ENCODE peak calls at places on chromosomes 11 and 22, in nine cellular contexts. One of them, this sample, is unnamed.

GRCh38 chr22:24021304-24021703 is 10.2 kb downstream of the CABIN1 start:
- DNase-seq in left ventricle myocardium inferior: no peak
- DNase-seq in neural crest cell: no peak
- DNase-seq in anterior cingulate cortex: no peak
- DNase-seq in A172: no peak
- DNase-seq in GM13977: no peak
- DNase-seq in SK-N-SH: no peak
- DNase-seq in EL: no peak
- DNase-seq in hepatocyte: no peak
- DNase-seq in this sample: no peak

GRCh38 chr11:20668844-20669832 is at the start of gene NELL1:
- DNase-seq in left ventricle myocardium inferior: no peak
- DNase-seq in neural crest cell: peak; percentile 14
- DNase-seq in anterior cingulate cortex: no peak
- DNase-seq in A172: no peak
- DNase-seq in GM13977: peak; percentile 36
- DNase-seq in SK-N-SH: peak; percentile 79
- DNase-seq in EL: no peak
- DNase-seq in hepatocyte: peak; percentile 42
- DNase-seq in this sample: no peak

GRCh38 chr11:77179048-77179447 is 51.0 kb downstream of the MYO7A start:
- DNase-seq in left ventricle myocardium inferior: no peak
- DNase-seq in neural crest cell: no peak
- DNase-seq in anterior cingulate cortex: no peak
- DNase-seq in A172: no peak
- DNase-seq in GM13977: no peak
- DNase-seq in SK-N-SH: no peak
- DNase-seq in EL: no peak
- DNase-seq in hepatocyte: no peak
- DNase-seq in this sample: no peak

GRCh38 chr11:4523666-4524065 is 21.3 kb upstream of the OR52M1 start:
- DNase-seq in left ventricle myocardium inferior: no peak
- DNase-seq in neural crest cell: no peak
- DNase-seq in anterior cingulate cortex: no peak
- DNase-seq in A172: no peak
- DNase-seq in GM13977: no peak
- DNase-seq in SK-N-SH: no peak
- DNase-seq in EL: no peak
- DNase-seq in hepatocyte: no peak
- DNase-seq in this sample: no peak

GRCh38 chr11:75734491-75735180 is 17.0 kb downstream of the MOGAT2 start:
- DNase-seq in left ventricle myocardium inferior: no peak
- DNase-seq in neural crest cell: no peak
- DNase-seq in anterior cingulate cortex: no peak
- DNase-seq in A172: no peak
- DNase-seq in GM13977: no peak
- DNase-seq in SK-N-SH: no peak
- DNase-seq in EL: no peak
- DNase-seq in hepatocyte: peak; percentile 81
- DNase-seq in this sample: no peak

GRCh38 chr11:2581931-2582435 is 117.8 kb downstream of the KCNQ1OT1 start:
- DNase-seq in left ventricle myocardium inferior: peak; percentile 6
- DNase-seq in neural crest cell: no peak
- DNase-seq in anterior cingulate cortex: no peak
- DNase-seq in A172: no peak
- DNase-seq in GM13977: no peak
- DNase-seq in SK-N-SH: peak; percentile 49
- DNase-seq in EL: no peak
- DNase-seq in hepatocyte: no peak
- DNase-seq in this sample: no peak

GRCh38 chr11:100467821-100468508 is 219.1 kb upstream of the ARHGAP42 start:
- DNase-seq in left ventricle myocardium inferior: no peak
- DNase-seq in neural crest cell: no peak
- DNase-seq in anterior cingulate cortex: no peak
- DNase-seq in A172: peak; percentile 5
- DNase-seq in GM13977: no peak
- DNase-seq in SK-N-SH: no peak
- DNase-seq in EL: peak; percentile 11
- DNase-seq in hepatocyte: no peak
- DNase-seq in this sample: no peak

GRCh38 chr22:36860821-36861659 is at the start of gene NCF4:
- DNase-seq in left ventricle myocardium inferior: peak; percentile 64
- DNase-seq in neural crest cell: no peak
- DNase-seq in anterior cingulate cortex: no peak
- DNase-seq in A172: no peak
- DNase-seq in GM13977: peak; percentile 87
- DNase-seq in SK-N-SH: no peak
- DNase-seq in EL: no peak
- DNase-seq in hepatocyte: no peak
- DNase-seq in this sample: peak; percentile 49

GRCh38 chr11:66694056-66694410 is 16.3 kb upstream of the RBM4B start:
- DNase-seq in left ventricle myocardium inferior: no peak
- DNase-seq in neural crest cell: no peak
- DNase-seq in anterior cingulate cortex: no peak
- DNase-seq in A172: no peak
- DNase-seq in GM13977: no peak
- DNase-seq in SK-N-SH: no peak
- DNase-seq in EL: no peak
- DNase-seq in hepatocyte: no peak
- DNase-seq in this sample: no peak

GRCh38 chr11:75773595-75774353 is 5.2 kb downstream of the DGAT2 start:
- DNase-seq in left ventricle myocardium inferior: no peak
- DNase-seq in neural crest cell: no peak
- DNase-seq in anterior cingulate cortex: no peak
- DNase-seq in A172: no peak
- DNase-seq in GM13977: peak; percentile 86
- DNase-seq in SK-N-SH: no peak
- DNase-seq in EL: no peak
- DNase-seq in hepatocyte: no peak
- DNase-seq in this sample: no peak

GRCh38 chr11:1051356-1052132 is 15.0 kb upstream of the MUC6 start:
- DNase-seq in left ventricle myocardium inferior: no peak
- DNase-seq in neural crest cell: no peak
- DNase-seq in anterior cingulate cortex: no peak
- DNase-seq in A172: no peak
- DNase-seq in GM13977: no peak
- DNase-seq in SK-N-SH: peak; percentile 36
- DNase-seq in EL: no peak
- DNase-seq in hepatocyte: no peak
- DNase-seq in this sample: no peak

GRCh38 chr11:119990306-119991021 is 147.4 kb downstream of the TRIM29 start:
- DNase-seq in left ventricle myocardium inferior: peak; percentile 58
- DNase-seq in neural crest cell: no peak
- DNase-seq in anterior cingulate cortex: peak; percentile 57
- DNase-seq in A172: no peak
- DNase-seq in GM13977: no peak
- DNase-seq in SK-N-SH: no peak
- DNase-seq in EL: peak; percentile 4
- DNase-seq in hepatocyte: no peak
- DNase-seq in this sample: no peak

GRCh38 chr22:44753189-44754042 is 1.0 kb downstream of the ARHGAP8 start:
- DNase-seq in left ventricle myocardium inferior: no peak
- DNase-seq in neural crest cell: no peak
- DNase-seq in anterior cingulate cortex: no peak
- DNase-seq in A172: no peak
- DNase-seq in GM13977: no peak
- DNase-seq in SK-N-SH: no peak
- DNase-seq in EL: no peak
- DNase-seq in hepatocyte: peak; percentile 84
- DNase-seq in this sample: no peak

This sample was measured in activated T-helper 2 cell treated with anti-CD3 and anti-CD28 coated beads, Interferon-gamma antibody, Interleukin-2, Interleukin-4, amounts not matched to agents 10 μg/mL and 5 μg/mL and 100 μg/mL, durations not matched to agents 14 hours and 24 hours and 36 hours.